ENCODE peak calls at places on chromosome 18, in four cellular contexts. S, I, X and R are unnamed samples.
A peak's percentile ranks its signal among the peaks of the same experiment; 100 is the strongest.

GRCh38 chr18:55024568-55024967 is 65.3 kb upstream of the CCDC68 start:
- DNase-seq in S (peak; percentile 35), I (no peak), X (no peak), R (no peak)

GRCh38 chr18:2907459-2908145 is 60.8 kb downstream of the EMILIN2 start:
- DNase-seq in S (no peak), I (peak; percentile 34), X (no peak), R (no peak)

GRCh38 chr18:59717291-59717690 is 20.1 kb upstream of the CCBE1 start:
- DNase-seq in S (no peak), I (no peak), X (no peak), R (no peak)

GRCh38 chr18:74760436-74760835 is 162.8 kb downstream of the ZNF407 start:
- DNase-seq in S (peak; percentile 91), I (no peak), X (no peak), R (no peak)

GRCh38 chr18:14963246-14963645 is 215.3 kb downstream of the ANKRD30B start:
- DNase-seq in S (no peak), I (no peak), X (no peak), R (no peak)

GRCh38 chr18:69216390-69216789 is 184.3 kb upstream of the DOK6 start:
- DNase-seq in S (no peak), I (no peak), X (no peak), R (no peak)

GRCh38 chr18:75209129-75209951 is at the start of gene PTGR3:
- DNase-seq in S (peak; percentile 84), I (peak; percentile 91), X (peak; percentile 76), R (peak; percentile 82)

GRCh38 chr18:73201940-73202339 is 334.2 kb upstream of the NETO1 start:
- DNase-seq in S (peak; percentile 79), I (no peak), X (no peak), R (no peak)

GRCh38 chr18:24014062-24014985 is at the start of gene TTC39C:
- DNase-seq in S (peak; percentile 70), I (peak; percentile 82), X (peak; percentile 40), R (peak; percentile 61)

GRCh38 chr18:48767090-48767670 is 183.6 kb downstream of the SMAD7 start:
- DNase-seq in S (no peak), I (no peak), X (no peak), R (no peak)

GRCh38 chr18:48151421-48152095 is 221.1 kb upstream of the SMAD2 start:
- DNase-seq in S (no peak), I (peak; percentile 46), X (no peak), R (peak; percentile 71)

GRCh38 chr18:33596178-33596854 is 18.3 kb downstream of the ASXL3 start:
- DNase-seq in S (peak; percentile 69), I (no peak), X (no peak), R (no peak)

GRCh38 chr18:25786778-25787177 is 303.6 kb downstream of the SS18 start:
- DNase-seq in S (peak; percentile 40), I (no peak), X (no peak), R (no peak)

GRCh38 chr18:52572036-52572750 is 232.2 kb downstream of the DCC start:
- DNase-seq in S (no peak), I (no peak), X (no peak), R (no peak)

GRCh38 chr18:24630346-24630880 is 170.0 kb downstream of the HRH4 start:
- DNase-seq in S (no peak), I (no peak), X (no peak), R (no peak)

GRCh38 chr18:55861266-55861665 is 273.3 kb upstream of the TCF4 start:
- DNase-seq in S (peak; percentile 69), I (peak; percentile 75), X (no peak), R (no peak)

GRCh38 chr18:10230072-10230471 is 224.4 kb upstream of the APCDD1 start:
- DNase-seq in S (peak; percentile 86), I (peak; percentile 70), X (no peak), R (no peak)

GRCh38 chr18:76357174-76357573 is 137.9 kb downstream of the ZNF516 start:
- DNase-seq in S (no peak), I (no peak), X (no peak), R (no peak)

GRCh38 chr18:48828713-48829442 is 121.9 kb downstream of the SMAD7 start:
- DNase-seq in S (no peak), I (peak; percentile 59), X (no peak), R (no peak)

GRCh38 chr18:22309191-22309590 is 108.5 kb downstream of the CTAGE1 start:
- DNase-seq in S (no peak), I (no peak), X (no peak), R (no peak)

GRCh38 chr18:59249186-59249774 is 24.0 kb downstream of the RAX start:
- DNase-seq in S (peak; percentile 90), I (peak; percentile 87), X (peak; percentile 38), R (peak; percentile 56)

GRCh38 chr18:7237670-7238272 is 6.9 kb downstream of the LRRC30 start:
- DNase-seq in S (no peak), I (no peak), X (no peak), R (no peak)

GRCh38 chr18:9694174-9694573 is 13.9 kb upstream of the RAB31 start:
- DNase-seq in S (no peak), I (no peak), X (no peak), R (no peak)

GRCh38 chr18:48815182-48815520 is 135.6 kb downstream of the SMAD7 start:
- DNase-seq in S (no peak), I (no peak), X (no peak), R (no peak)

GRCh38 chr18:23994361-23994902 is 20.1 kb upstream of the TTC39C start:
- DNase-seq in S (peak; percentile 97), I (no peak), X (no peak), R (peak; percentile 43)

GRCh38 chr18:75252136-75252535 is 41.5 kb downstream of the TSHZ1 start:
- DNase-seq in S (no peak), I (no peak), X (no peak), R (no peak)

GRCh38 chr18:43869451-43870008 is 592.2 kb upstream of the SYT4 start:
- DNase-seq in S (no peak), I (no peak), X (no peak), R (no peak)

GRCh38 chr18:30582078-30582477 is 460.5 kb downstream of the DSC3 start:
- DNase-seq in S (peak; percentile 57), I (no peak), X (no peak), R (no peak)

GRCh38 chr18:9578306-9578705 is 36.1 kb downstream of the PPP4R1 start:
- DNase-seq in S (peak; percentile 24), I (no peak), X (no peak), R (no peak)

GRCh38 chr18:23141022-23141999 is 6.0 kb downstream of the CABLES1 start:
- DNase-seq in S (no peak), I (no peak), X (no peak), R (peak; percentile 97)

GRCh38 chr18:159037-159652 is 788 bp downstream of the USP14 start:
- DNase-seq in S (peak; percentile 28), I (peak; percentile 48), X (peak; percentile 35), R (peak; percentile 26)

GRCh38 chr18:75896865-75897264 is 469.4 kb upstream of the SMIM21 start:
- DNase-seq in S (peak; percentile 46), I (peak; percentile 56), X (peak; percentile 35), R (peak; percentile 2)

GRCh38 chr18:13562494-13563029 is 163.8 kb downstream of the FAM210A start:
- DNase-seq in S (no peak), I (no peak), X (no peak), R (no peak)

GRCh38 chr18:45556217-45556616 is 59.1 kb upstream of the SLC14A2 start:
- DNase-seq in S (no peak), I (no peak), X (no peak), R (no peak)

GRCh38 chr18:54316071-54316820 is 41.4 kb downstream of the STARD6 start:
- DNase-seq in S (peak; percentile 60), I (no peak), X (no peak), R (no peak)

DNA sequence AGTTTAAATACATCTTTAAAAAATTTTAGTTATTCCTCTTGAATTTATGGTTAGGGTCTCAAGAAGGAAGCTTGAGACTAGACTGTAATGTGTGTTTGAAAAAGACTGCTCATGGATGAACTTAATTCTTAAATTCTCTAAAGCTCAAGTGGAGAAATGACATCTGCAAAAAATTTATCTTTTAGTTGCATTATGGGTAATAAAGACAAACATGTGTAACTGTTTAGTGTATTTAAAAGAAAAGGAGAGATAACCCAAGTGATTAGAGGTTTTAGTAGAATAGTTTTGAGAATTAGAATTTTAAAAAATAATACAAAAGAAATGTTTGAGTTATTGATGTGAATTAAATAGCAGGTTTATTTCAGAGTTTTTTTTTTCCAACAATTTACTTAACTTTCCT is 36.7 kb downstream of the GALNT1 start:
- DNase-seq in S (no peak), I (no peak), X (no peak), R (no peak)
- H3K4me1 ChIP-seq in S (peaks cover 26% of the 10 kb centered on the region), I (no peaks in the 10 kb centered on the region), X (peaks cover 67% of the 10 kb centered on the region), R (peaks cover 2% of the 10 kb centered on the region)

DNA sequence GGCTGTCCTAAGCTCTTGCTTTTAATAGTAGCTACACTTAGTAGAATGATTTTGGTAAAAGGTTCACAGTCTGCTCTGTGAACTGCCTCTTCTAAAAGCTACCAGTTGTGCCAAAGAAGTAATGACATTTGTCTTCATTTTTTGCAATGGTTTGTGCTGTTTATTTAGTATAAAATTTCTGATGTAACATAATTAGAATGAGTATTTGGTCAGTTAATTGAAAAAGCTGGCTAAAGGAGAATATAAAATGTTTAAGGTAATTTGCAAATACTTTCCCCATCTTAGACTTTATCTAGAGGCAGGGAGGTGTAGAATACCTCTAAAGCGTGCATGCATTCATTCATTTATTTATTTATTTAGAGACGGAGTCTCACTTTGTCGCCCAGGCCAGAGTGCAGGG is 71.3 kb downstream of the PHLPP1 start:
- DNase-seq in S (no peak), I (no peak), X (no peak), R (no peak)
- H3K4me1 ChIP-seq in S (peaks cover 27% of the 10 kb centered on the region), I (peaks cover 10% of the 10 kb centered on the region), X (peaks cover 64% of the 10 kb centered on the region), R (peaks cover 3% of the 10 kb centered on the region)

GRCh38 chr18:5461056-5461455 is 82.7 kb downstream of the EPB41L3 start:
- DNase-seq in S (peak; percentile 10), I (no peak), X (no peak), R (no peak)
- H3K4me1 ChIP-seq in S (no peaks in the 10 kb centered on the region), I (no peaks in the 10 kb centered on the region), X (no peaks in the 10 kb centered on the region), R (no peaks in the 10 kb centered on the region)

DNA sequence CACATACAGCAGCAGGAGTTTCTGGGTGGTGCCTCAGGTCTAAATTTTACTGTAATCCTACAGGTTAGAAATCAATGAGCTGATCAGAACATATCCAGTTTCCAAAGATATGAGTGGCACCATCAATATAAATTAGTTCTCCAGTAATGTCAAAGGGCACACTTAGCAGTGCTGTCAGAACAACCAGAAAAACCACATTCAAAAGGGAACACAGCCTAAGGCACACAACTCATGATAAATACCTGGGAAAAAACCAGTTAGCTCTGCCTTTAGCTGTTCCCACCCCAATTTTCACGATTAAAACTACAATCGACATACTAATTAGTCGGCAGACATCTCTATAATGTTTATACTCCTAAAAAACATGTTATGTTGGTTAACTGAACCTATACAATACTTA is 31.5 kb downstream of the ATP8B1 start:
- DNase-seq in S (peak; percentile 78), I (no peak), X (no peak), R (no peak)
- H3K4me1 ChIP-seq in S (peaks cover 69% of the 10 kb centered on the region), I (no peaks in the 10 kb centered on the region), X (peaks cover 72% of the 10 kb centered on the region), R (peaks cover 11% of the 10 kb centered on the region)

DNA sequence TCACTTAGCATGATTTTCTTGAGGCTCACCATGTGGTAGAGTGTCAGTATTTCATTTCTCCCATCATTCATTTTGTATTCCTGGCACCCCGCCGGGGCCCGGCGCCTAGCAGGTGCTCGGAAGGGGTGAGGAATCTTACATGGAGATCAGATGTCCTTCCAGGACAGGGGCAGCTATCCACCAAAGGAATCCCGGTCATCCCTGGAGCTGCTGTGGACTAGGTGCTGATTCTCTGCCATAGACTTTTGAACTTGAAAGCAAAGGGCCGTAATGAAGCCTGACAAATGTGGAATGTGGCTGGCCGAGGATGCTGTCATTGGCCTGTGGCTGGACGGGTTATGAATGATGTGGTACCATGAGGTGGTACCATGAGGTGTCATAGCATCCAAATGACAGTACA is 2.4 kb downstream of the PRELID3A start:
- DNase-seq in S (no peak), I (no peak), X (no peak), R (no peak)
- H3K4me1 ChIP-seq in S (peaks cover 6% of the 10 kb centered on the region), I (no peaks in the 10 kb centered on the region), X (peaks cover 14% of the 10 kb centered on the region), R (no peaks in the 10 kb centered on the region)